ENCODE peak calls at places on chromosomes 16 and 17, in five cellular contexts. Z is stimulated activated CD8-positive, alpha-beta memory T cell treated with anti-CD3 and anti-CD28 coated beads, Interleukin-7, amount 100 ng/mL, for 48 hours; R is activated CD8-positive, alpha-beta T cell treated with anti-CD3 and anti-CD28 coated beads, Interleukin-2, amount 10 ng/mL, durations not matched to agents 7 days and 5 days; E is astrocyte of the cerebellum; D is T-helper 2 cell. H is an unnamed sample.

GRCh38 chr16:31092330-31092729 is 2.3 kb downstream of the VKORC1 start:
- DNase-seq in Z (no peak), R (no peak), E (no peak), D (no peak), H (no peak)

GRCh38 chr17:80963812-80964211 is 27.8 kb upstream of the CHMP6 start:
- DNase-seq in Z (no peak), R (no peak), E (no peak), D (no peak), H (no peak)

GRCh38 chr17:55513885-55514590 is 2.8 kb upstream of the SMIM36 start:
- DNase-seq in Z (peak), R (peak), E (peak), D (peak), H (peak)

GRCh38 chr16:65294154-65294553 is 172.3 kb upstream of the CDH11 start:
- DNase-seq in Z (no peak), R (no peak), E (no peak), D (no peak), H (no peak)

GRCh38 chr17:79808763-79809529 is 12.1 kb upstream of the CBX8 start:
- DNase-seq in Z (no peak), R (peak), E (no peak), D (peak), H (no peak)

GRCh38 chr17:18260332-18261145 is at the start of gene MIEF2:
- DNase-seq in Z (peak), R (peak), E (peak), D (peak), H (peak)

GRCh38 chr17:4539576-4540223 is 15.5 kb downstream of the MYBBP1A start:
- DNase-seq in Z (no peak), R (no peak), E (no peak), D (no peak), H (no peak)

GRCh38 chr17:794876-795275 is 12.7 kb downstream of the MRM3 start:
- DNase-seq in Z (no peak), R (peak), E (peak), D (peak), H (peak)

GRCh38 chr17:4533522-4534502 is 21.4 kb downstream of the MYBBP1A start:
- DNase-seq in Z (no peak), R (peak), E (no peak), D (peak), H (peak)

GRCh38 chr16:53061701-53062159 is 6.9 kb downstream of the CHD9 start:
- DNase-seq in Z (no peak), R (peak), E (no peak), D (no peak), H (no peak)

GRCh38 chr17:57587201-57587870 is 157.8 kb downstream of the CCDC182 start:
- DNase-seq in Z (no peak), R (no peak), E (no peak), D (no peak), H (no peak)

GRCh38 chr17:82097187-82097918 is 683 bp downstream of the FASN start:
- DNase-seq in Z (peak), R (peak), E (no peak), D (peak), H (no peak)

GRCh38 chr17:76452102-76452645 is 778 bp downstream of the UBE2O start:
- DNase-seq in Z (no peak), R (no peak), E (no peak), D (peak), H (no peak)

GRCh38 chr16:86575754-86576557 is 2.4 kb upstream of the FOXL1 start:
- DNase-seq in Z (no peak), R (peak), E (peak), D (peak), H (no peak)

GRCh38 chr16:15757630-15758251 is 99.1 kb downstream of the MYH11 start:
- DNase-seq in Z (no peak), R (peak), E (no peak), D (peak), H (no peak)

GRCh38 chr16:29662729-29663019 is 373 bp upstream of the SPN start:
- DNase-seq in Z (no peak), R (peak), E (no peak), D (peak), H (no peak)

GRCh38 chr17:49557204-49558024 is 18.3 kb upstream of the NXPH3 start:
- DNase-seq in Z (no peak), R (peak), E (peak), D (peak), H (no peak)

GRCh38 chr16:3175157-3176153 is 12.5 kb upstream of the OR1F1 start:
- DNase-seq in Z (no peak), R (no peak), E (no peak), D (no peak), H (no peak)

GRCh38 chr17:82743344-82744219 is 8.2 kb downstream of the FN3K start:
- DNase-seq in Z (no peak), R (no peak), E (no peak), D (no peak), H (no peak)

GRCh38 chr17:20174588-20175265 is 165.6 kb downstream of the SPECC1 start:
- DNase-seq in Z (no peak), R (no peak), E (no peak), D (no peak), H (no peak)

GRCh38 chr17:9363440-9364350 is 211.9 kb downstream of the STX8 start:
- DNase-seq in Z (no peak), R (no peak), E (peak), D (peak), H (no peak)

H was measured in anterior cingulate cortex.